ENCODE peak calls at places on chromosome 19, in nine cellular contexts. W is Caco-2; M is HepG2; V is psoas muscle; P is left ventricle myocardium inferior; A is hepatocyte; E is SK-N-SH; B is CD4-positive, alpha-beta memory T cell; X is left lung. R is an unnamed sample. For H3K36me3 and H3K27me3, the result is how much of the 10 kb centered on the place peaks cover.

GRCh38 chr19:44845286-44845611 is 848 bp upstream of the NECTIN2 start:
- DNase-seq in W (no peak), M (no peak), V (no peak), P (no peak), A (no peak), E (no peak), B (no peak), X (peak), R (no peak)

GRCh38 chr19:3643592-3644313 is 17.2 kb upstream of the CACTIN start:
- DNase-seq in W (no peak), M (no peak), V (no peak), P (no peak), A (no peak), E (no peak), B (no peak), X (no peak), R (no peak)

GRCh38 chr19:4723465-4724251 is at the start of gene DPP9:
- DNase-seq in W (peak), M (peak), V (peak), P (peak), A (peak), E (peak), B (peak), X (peak), R (peak)

GRCh38 chr19:2523630-2524311 is 47.8 kb downstream of the GADD45B start:
- DNase-seq in W (no peak), M (no peak), V (no peak), P (no peak), A (no peak), E (no peak), B (no peak), X (no peak), R (peak)

GRCh38 chr19:2391118-2391725 is 31.2 kb downstream of the TMPRSS9 start:
- DNase-seq in W (peak), M (peak), V (no peak), P (no peak), A (peak), E (peak), B (peak), X (no peak), R (peak)

GRCh38 chr19:49684251-49684982 is 5.0 kb upstream of the ADM5 start:
- DNase-seq in W (peak), M (no peak), V (peak), P (no peak), A (peak), E (peak), B (no peak), X (no peak), R (peak)

GRCh38 chr19:4965061-4965460 is 3.9 kb upstream of the KDM4B start:
- DNase-seq in W (no peak), M (no peak), V (no peak), P (no peak), A (no peak), E (no peak), B (no peak), X (no peak), R (no peak)

GRCh38 chr19:52922841-52923781 is at the start of gene ZNF888:
- DNase-seq in W (peak), M (peak), V (peak), P (peak), A (peak), E (peak), B (peak), X (peak), R (peak)

GRCh38 chr19:6260376-6260775 is 19.4 kb downstream of the MLLT1 start:
- DNase-seq in W (no peak), M (no peak), V (peak), P (no peak), A (no peak), E (no peak), B (no peak), X (no peak), R (peak)

GRCh38 chr19:50552540-50552939 is 15.7 kb downstream of the LRRC4B start:
- DNase-seq in W (no peak), M (no peak), V (no peak), P (no peak), A (no peak), E (no peak), B (no peak), X (no peak), R (no peak)

GRCh38 chr19:15439078-15439799 is 10.5 kb downstream of the WIZ start:
- DNase-seq in W (no peak), M (no peak), V (peak), P (no peak), A (no peak), E (no peak), B (no peak), X (no peak), R (no peak)

GRCh38 chr19:49200238-49200862 is 42.8 kb downstream of the TRPM4 start:
- DNase-seq in W (peak), M (no peak), V (peak), P (no peak), A (no peak), E (peak), B (no peak), X (no peak), R (peak)

GRCh38 chr19:6509118-6509971 is 7.2 kb upstream of the TUBB4A start:
- DNase-seq in W (no peak), M (peak), V (peak), P (peak), A (peak), E (no peak), B (no peak), X (peak), R (no peak)

GRCh38 chr19:5927439-5927821 is 13.4 kb downstream of the CAPS start:
- DNase-seq in W (no peak), M (no peak), V (no peak), P (no peak), A (no peak), E (no peak), B (no peak), X (no peak), R (no peak)

GRCh38 chr19:21022996-21023395 is 2.5 kb downstream of the ZNF430 start:
- DNase-seq in W (no peak), M (peak), V (no peak), P (no peak), A (peak), E (no peak), B (no peak), X (no peak), R (no peak)

GRCh38 chr19:11551603-11552235 is 7.3 kb downstream of the ELOF1 start:
- DNase-seq in W (peak), M (no peak), V (no peak), P (no peak), A (no peak), E (peak), B (no peak), X (no peak), R (peak)

GRCh38 chr19:8224394-8225145 is 15.4 kb downstream of the CERS4 start:
- DNase-seq in W (no peak), M (no peak), V (peak), P (peak), A (no peak), E (no peak), B (no peak), X (no peak), R (peak)

GRCh38 chr19:19170053-19170945 is at the start of gene MEF2B:
- DNase-seq in W (peak), M (peak), V (peak), P (peak), A (peak), E (peak), B (peak), X (peak), R (peak)

GRCh38 chr19:47644199-47644598 is 35.3 kb downstream of the BICRA start:
- DNase-seq in W (no peak), M (no peak), V (no peak), P (no peak), A (no peak), E (no peak), B (no peak), X (no peak), R (no peak)

GRCh38 chr19:8988204-8988603 is 22.0 kb downstream of the MUC16 start:
- DNase-seq in W (no peak), M (no peak), V (no peak), P (no peak), A (no peak), E (no peak), B (peak), X (no peak), R (peak)

GRCh38 chr19:12913871-12914690 is 5.0 kb downstream of the SYCE2 start:
- DNase-seq in W (no peak), M (peak), V (no peak), P (no peak), A (no peak), E (no peak), B (peak), X (no peak), R (no peak)

GRCh38 chr19:50897191-50897607 is 14.0 kb downstream of the KLK4 start:
- DNase-seq in W (no peak), M (no peak), V (no peak), P (no peak), A (no peak), E (no peak), B (no peak), X (no peak), R (no peak)

GRCh38 chr19:15576526-15577156 is 38.4 kb upstream of the CYP4F8 start:
- DNase-seq in W (no peak), M (no peak), V (no peak), P (no peak), A (no peak), E (no peak), B (no peak), X (no peak), R (no peak)

GRCh38 chr19:3178377-3178972 is at the start of gene S1PR4:
- DNase-seq in W (no peak), M (no peak), V (peak), P (no peak), A (peak), E (no peak), B (peak), X (no peak), R (peak)

GRCh38 chr19:29952646-29953045 is 10.6 kb downstream of the URI1 start:
- DNase-seq in W (no peak), M (no peak), V (no peak), P (no peak), A (no peak), E (no peak), B (no peak), X (no peak), R (no peak)

GRCh38 chr19:29952127-29952526 is 10.1 kb downstream of the URI1 start:
- DNase-seq in W (no peak), M (no peak), V (no peak), P (no peak), A (no peak), E (no peak), B (no peak), X (no peak), R (no peak)

GRCh38 chr19:29947871-29948270 is 5.8 kb downstream of the URI1 start:
- DNase-seq in W (no peak), M (no peak), V (no peak), P (no peak), A (no peak), E (no peak), B (no peak), X (no peak), R (no peak)

GRCh38 chr19:29956855-29957254 is 14.8 kb downstream of the URI1 start:
- DNase-seq in W (no peak), M (peak), V (no peak), P (no peak), A (no peak), E (no peak), B (no peak), X (no peak), R (no peak)

GRCh38 chr19:29953352-29954247 is 11.6 kb downstream of the URI1 start:
- DNase-seq in W (no peak), M (no peak), V (no peak), P (no peak), A (no peak), E (no peak), B (no peak), X (no peak), R (no peak)
- H3K36me3 ChIP-seq in W (under half), M (under half), V (under half), P (under half), A (under half), E (under half), B (under half), X (under half), R (under half)

GRCh38 chr19:1287622-1288527 is 2.2 kb downstream of the EFNA2 start:
- DNase-seq in W (no peak), M (no peak), V (no peak), P (no peak), A (no peak), E (peak), B (no peak), X (no peak), R (peak)

GRCh38 chr19:1284979-1285736 is 515 bp upstream of the EFNA2 start:
- DNase-seq in W (no peak), M (no peak), V (no peak), P (no peak), A (no peak), E (no peak), B (no peak), X (no peak), R (peak)

GRCh38 chr19:1286859-1287621 is 1.4 kb downstream of the EFNA2 start:
- DNase-seq in W (no peak), M (no peak), V (no peak), P (no peak), A (no peak), E (peak), B (no peak), X (no peak), R (peak)

GRCh38 chr19:1285737-1286360 is at the start of gene EFNA2:
- DNase-seq in W (no peak), M (no peak), V (no peak), P (no peak), A (peak), E (peak), B (no peak), X (no peak), R (peak)

GRCh38 chr19:1286451-1286858 is 782 bp downstream of the EFNA2 start:
- DNase-seq in W (no peak), M (no peak), V (no peak), P (no peak), A (no peak), E (no peak), B (no peak), X (no peak), R (no peak)
- H3K27me3 ChIP-seq in W (under half), M (under half), V (half or more), P (half or more), A (under half), E (under half), B (under half), X (half or more), R (under half)

GRCh38 chr19:55136399-55137102 is 12.5 kb downstream of the TNNT1 start:
- DNase-seq in W (no peak), M (no peak), V (peak), P (no peak), A (no peak), E (peak), B (no peak), X (no peak), R (no peak)

GRCh38 chr19:55131421-55131820 is 14.0 kb upstream of the PPP1R12C start:
- DNase-seq in W (no peak), M (no peak), V (no peak), P (no peak), A (no peak), E (no peak), B (no peak), X (no peak), R (no peak)

GRCh38 chr19:55134732-55135131 is 14.3 kb downstream of the TNNT1 start:
- DNase-seq in W (no peak), M (no peak), V (no peak), P (no peak), A (no peak), E (no peak), B (no peak), X (no peak), R (no peak)

GRCh38 chr19:55133639-55134444 is 15.2 kb downstream of the TNNT1 start:
- DNase-seq in W (peak), M (no peak), V (peak), P (no peak), A (no peak), E (no peak), B (no peak), X (no peak), R (peak)

DNA sequence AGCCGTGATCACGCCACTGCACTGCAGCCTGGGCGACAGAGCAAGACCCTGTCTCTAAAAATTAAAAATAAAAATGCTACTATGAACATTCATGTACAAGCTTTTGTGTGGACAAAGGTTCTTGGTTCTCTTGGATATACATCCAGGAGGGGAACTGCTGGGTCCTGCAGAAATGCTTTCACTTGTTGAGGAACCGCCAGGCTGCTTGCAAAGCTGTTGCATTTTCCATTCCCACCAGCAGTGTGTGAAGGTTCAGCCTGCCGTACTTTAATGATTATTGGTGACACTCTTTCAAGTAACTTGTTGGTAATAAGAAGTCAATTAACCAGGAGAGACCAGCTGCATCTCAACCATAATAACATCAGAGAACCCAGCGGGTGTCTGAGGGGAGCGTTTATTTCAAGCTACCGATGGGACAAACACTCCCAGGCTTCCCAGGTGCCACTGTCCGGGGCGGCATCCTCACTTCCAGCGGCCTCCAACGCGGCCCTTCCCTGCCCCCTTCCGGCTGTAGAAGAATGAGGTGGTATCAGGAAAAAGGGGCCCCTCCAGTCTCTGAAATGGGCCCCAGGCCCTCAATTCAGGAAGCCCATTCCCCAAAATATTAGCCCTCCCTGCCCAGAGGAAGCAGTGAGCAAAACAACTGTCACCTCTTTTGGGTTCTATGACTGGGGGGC is 15.2 kb upstream of the PPP1R12C start:
- DNase-seq in W (peak), M (no peak), V (peak), P (no peak), A (no peak), E (peak), B (no peak), X (no peak), R (peak)
- H3K36me3 ChIP-seq in W (under half), M (under half), V (under half), P (under half), A (under half), E (under half), B (under half), X (under half), R (under half)

GRCh38 chr19:17528610-17529009 is 17.2 kb downstream of the PGLS start:
- DNase-seq in W (no peak), M (no peak), V (no peak), P (no peak), A (no peak), E (no peak), B (no peak), X (no peak), R (no peak)
- H3K27me3 ChIP-seq in W (under half), M (under half), V (under half), P (half or more), A (under half), E (under half), B (under half), X (under half), R (under half)

DNA sequence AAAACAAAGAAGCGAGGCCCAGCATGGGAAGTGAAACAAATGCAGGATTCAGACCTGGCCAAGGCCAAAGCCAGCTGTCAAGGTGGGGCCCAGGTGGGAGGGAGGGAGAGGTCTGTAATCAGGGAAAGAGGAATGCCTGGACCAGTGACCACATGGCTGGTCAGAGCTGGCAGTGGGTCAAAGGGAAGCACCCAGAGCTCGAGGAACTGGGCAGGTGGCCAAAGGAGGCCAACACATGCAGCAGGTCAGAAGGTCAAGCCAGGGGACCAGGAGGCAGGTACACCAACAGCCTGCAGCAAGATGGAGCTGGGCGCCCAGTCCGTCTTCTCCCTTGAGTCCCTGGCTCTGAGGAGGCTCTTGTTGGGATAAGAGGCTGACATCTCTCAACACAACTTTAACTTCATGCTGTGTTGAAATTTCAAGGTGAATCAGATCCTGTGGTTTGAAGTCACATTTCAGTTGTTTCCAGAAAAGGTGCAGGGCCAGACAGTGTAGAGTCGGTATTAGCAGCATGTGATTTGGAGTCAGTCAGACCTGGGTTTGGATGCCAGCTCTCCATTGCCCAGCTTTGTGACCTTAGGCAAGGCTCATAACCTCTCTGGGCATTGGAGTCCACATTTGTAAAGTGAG is 17.2 kb downstream of the GPATCH1 start:
- DNase-seq in W (no peak), M (peak), V (no peak), P (no peak), A (peak), E (no peak), B (no peak), X (no peak), R (no peak)
- H3K36me3 ChIP-seq in W (under half), M (under half), V (under half), P (half or more), A (under half), E (under half), B (half or more), X (half or more), R (under half)

GRCh38 chr19:35340431-35340830 is 7.3 kb upstream of the FFAR1 start:
- DNase-seq in W (no peak), M (no peak), V (no peak), P (no peak), A (no peak), E (no peak), B (no peak), X (no peak), R (no peak)
- H3K27me3 ChIP-seq in W (under half), M (under half), V (under half), P (half or more), A (under half), E (half or more), B (under half), X (under half), R (under half)

DNA sequence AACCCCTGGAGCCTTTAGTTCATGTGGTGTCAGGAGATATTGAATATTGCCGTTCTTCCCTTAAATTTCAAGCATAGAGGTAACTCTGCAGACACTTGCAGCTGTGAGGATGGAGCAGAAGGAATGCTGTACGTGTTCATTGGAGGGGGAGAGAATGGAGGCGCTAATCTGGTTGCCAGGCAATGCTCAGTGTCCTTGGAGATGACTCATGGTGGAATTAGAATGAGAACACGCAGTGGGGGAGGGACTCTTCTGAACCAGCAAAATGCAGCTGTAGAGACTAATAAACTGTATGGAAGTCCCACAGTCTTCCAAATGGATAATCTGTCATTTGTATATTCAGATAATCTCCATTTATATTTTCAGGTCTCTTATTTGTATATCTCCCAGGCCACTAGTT is 20.9 kb upstream of the ZNF835 start:
- DNase-seq in W (no peak), M (no peak), V (no peak), P (no peak), A (no peak), E (no peak), B (no peak), X (no peak), R (no peak)
- H3K36me3 ChIP-seq in W (under half), M (under half), V (under half), P (under half), A (under half), E (under half), B (under half), X (under half), R (under half)

GRCh38 chr19:33773704-33774624 is 22.7 kb upstream of the KCTD15 start:
- DNase-seq in W (no peak), M (no peak), V (no peak), P (no peak), A (no peak), E (peak), B (no peak), X (no peak), R (no peak)
- H3K27me3 ChIP-seq in W (under half), M (under half), V (under half), P (half or more), A (under half), E (under half), B (under half), X (half or more), R (under half)

R was measured in H7.